ENCODE peak calls at places on chromosomes 11 and 22, in four cellular contexts. Q, Y, A and O are unnamed samples.

GRCh38 chr11:94866231-94866827 is 98.2 kb downstream of the AMOTL1 start:
- DNase-seq in Q (no peak), Y (no peak), A (no peak), O (no peak)

GRCh38 chr11:64153831-64154230 is 12.1 kb downstream of the MACROD1 start:
- DNase-seq in Q (no peak), Y (no peak), A (no peak), O (no peak)

GRCh38 chr11:47267858-47268257 is 2.1 kb upstream of the MADD start:
- DNase-seq in Q (no peak), Y (no peak), A (no peak), O (no peak)

GRCh38 chr11:32555091-32555490 is 28.5 kb upstream of the EIF3M start:
- DNase-seq in Q (no peak), Y (no peak), A (no peak), O (no peak)

GRCh38 chr11:66113132-66113856 is 43.2 kb downstream of the PACS1 start:
- DNase-seq in Q (peak), Y (no peak), A (no peak), O (no peak)

GRCh38 chr11:2557381-2557780 is 112.6 kb downstream of the KCNQ1 start:
- DNase-seq in Q (no peak), Y (no peak), A (no peak), O (no peak)

GRCh38 chr11:44112083-44112865 is 16.8 kb downstream of the EXT2 start:
- DNase-seq in Q (no peak), Y (no peak), A (no peak), O (no peak)

GRCh38 chr11:28342704-28343103 is 234.5 kb downstream of the METTL15 start:
- DNase-seq in Q (no peak), Y (no peak), A (no peak), O (no peak)

GRCh38 chr11:12981879-12982531 is 27.1 kb upstream of the RASSF10 start:
- DNase-seq in Q (no peak), Y (no peak), A (no peak), O (no peak)

GRCh38 chr11:11531127-11531526 is 90.7 kb downstream of the GALNT18 start:
- DNase-seq in Q (no peak), Y (peak), A (no peak), O (no peak)

GRCh38 chr11:72709478-72710238 is 35.4 kb upstream of the PDE2A start:
- DNase-seq in Q (no peak), Y (no peak), A (no peak), O (no peak)

GRCh38 chr11:132119573-132119972 is 749.2 kb downstream of the NTM start:
- DNase-seq in Q (no peak), Y (no peak), A (no peak), O (no peak)

GRCh38 chr11:119433369-119433749 is 10.4 kb upstream of the THY1 start:
- DNase-seq in Q (peak), Y (no peak), A (no peak), O (no peak)

GRCh38 chr22:47195156-47195675 is 432.8 kb downstream of the TBC1D22A start:
- DNase-seq in Q (no peak), Y (no peak), A (no peak), O (no peak)

GRCh38 chr22:38243007-38243775 is 29.6 kb downstream of the TMEM184B start:
- DNase-seq in Q (peak), Y (peak), A (no peak), O (no peak)

GRCh38 chr22:27086728-27087450 is 429.5 kb downstream of the MIAT start:
- DNase-seq in Q (no peak), Y (no peak), A (no peak), O (no peak)

GRCh38 chr11:63698976-63699733 is 17.9 kb downstream of the RTN3 start:
- DNase-seq in Q (no peak), Y (no peak), A (no peak), O (no peak)

GRCh38 chr22:25403752-25404471 is 160.6 kb upstream of the GRK3 start:
- DNase-seq in Q (peak), Y (no peak), A (no peak), O (no peak)

GRCh38 chr11:62922653-62923371 is 1.6 kb upstream of the CHRM1 start:
- DNase-seq in Q (no peak), Y (no peak), A (no peak), O (peak)

GRCh38 chr11:119298726-119299125 is 18.2 kb downstream of the MCAM start:
- DNase-seq in Q (no peak), Y (no peak), A (no peak), O (no peak)

GRCh38 chr11:34356576-34356917 is 1.3 kb downstream of the ABTB2 start:
- DNase-seq in Q (peak), Y (no peak), A (no peak), O (peak)

GRCh38 chr11:2806351-2807058 is 79.1 kb downstream of the CDKN1C start:
- DNase-seq in Q (no peak), Y (no peak), A (no peak), O (peak)

GRCh38 chr22:33573479-33573878 is 346.8 kb downstream of the LARGE1 start:
- DNase-seq in Q (no peak), Y (no peak), A (no peak), O (no peak)

GRCh38 chr11:114250180-114250579 is 46.0 kb upstream of the NNMT start:
- DNase-seq in Q (no peak), Y (no peak), A (no peak), O (no peak)

GRCh38 chr22:20238567-20239062 is 29.5 kb downstream of the RTN4R start:
- DNase-seq in Q (no peak), Y (no peak), A (peak), O (peak)

GRCh38 chr11:120280566-120281160 is 40.7 kb downstream of the POU2F3 start:
- DNase-seq in Q (no peak), Y (no peak), A (no peak), O (no peak)

GRCh38 chr11:12581923-12582322 is 92.3 kb upstream of the TEAD1 start:
- DNase-seq in Q (peak), Y (no peak), A (no peak), O (no peak)